ENCODE peak calls at places on chromosomes 16 and 17, in four cellular contexts. B, R, K and T are unnamed samples.
A peak's percentile ranks its signal among the peaks of the same experiment; 100 is the strongest.

GRCh38 chr16:85767569-85767968 is 16.7 kb upstream of the C16orf74 start:
- DNase-seq in B (no peak), R (no peak), K (no peak), T (no peak)

GRCh38 chr16:25570131-25570530 is 121.6 kb upstream of the HS3ST4 start:
- DNase-seq in R (no peak), K (no peak), B (no peak), T (no peak)

GRCh38 chr16:29734826-29735225 is 11.0 kb downstream of the C16orf54 start:
- DNase-seq in R (no peak), B (no peak), K (no peak), T (no peak)

GRCh38 chr16:28609631-28610594 is at the start of gene SULT1A1:
- DNase-seq in K (peak; percentile 53), B (no peak), R (peak; percentile 93), T (peak; percentile 38)

GRCh38 chr17:28957992-28958355 is 6.7 kb upstream of the PHF12 start:
- DNase-seq in K (no peak), B (no peak), R (no peak), T (peak; percentile 7)

GRCh38 chr17:8489841-8490240 is 54.2 kb downstream of the NDEL1 start:
- DNase-seq in B (no peak), R (no peak), K (no peak), T (no peak)

GRCh38 chr17:79721993-79722671 is 8.6 kb upstream of the ENPP7 start:
- DNase-seq in B (no peak), R (peak; percentile 64), K (peak; percentile 47), T (peak; percentile 31)

GRCh38 chr16:54510619-54511018 is 224.0 kb upstream of the IRX3 start:
- DNase-seq in K (no peak), R (no peak), B (no peak), T (no peak)

GRCh38 chr16:78317871-78318270 is 218.4 kb downstream of the WWOX start:
- DNase-seq in R (no peak), B (no peak), K (no peak), T (no peak)

GRCh38 chr16:70770968-70771552 is 29.9 kb downstream of the VAC14 start:
- DNase-seq in K (peak; percentile 81), R (peak; percentile 55), B (no peak), T (peak; percentile 86)

GRCh38 chr16:69123894-69124293 is 8.5 kb downstream of the CHTF8 start:
- DNase-seq in R (peak; percentile 85), K (peak; percentile 42), B (no peak), T (peak; percentile 50)

GRCh38 chr17:82890339-82890730 is 50.5 kb upstream of the ZNF750 start:
- DNase-seq in K (no peak), R (no peak), B (no peak), T (no peak)

GRCh38 chr16:85613609-85614337 is 651 bp downstream of the GSE1 start:
- DNase-seq in B (no peak), K (peak; percentile 64), R (peak; percentile 46), T (peak; percentile 76)

GRCh38 chr17:55171634-55172328 is 93.0 kb upstream of the HLF start:
- DNase-seq in K (no peak), R (no peak), B (no peak), T (no peak)

GRCh38 chr17:43591750-43592562 is 45.8 kb upstream of the ETV4 start:
- DNase-seq in B (no peak), R (no peak), K (no peak), T (no peak)

GRCh38 chr17:10790491-10791401 is 13.2 kb downstream of the TMEM238L start:
- DNase-seq in B (no peak), R (no peak), K (no peak), T (no peak)

GRCh38 chr17:73261952-73262675 is 434 bp upstream of the CPSF4L start:
- DNase-seq in B (no peak), R (peak; percentile 93), K (no peak), T (no peak)

GRCh38 chr17:52134641-52135040 is 23.9 kb downstream of the CA10 start:
- DNase-seq in R (no peak), K (no peak), B (no peak), T (no peak)

GRCh38 chr17:71792966-71793365 is 327.9 kb upstream of the SOX9 start:
- DNase-seq in R (no peak), K (no peak), B (no peak), T (no peak)

GRCh38 chr16:4306439-4307214 is 9.2 kb upstream of the GLIS2 start:
- DNase-seq in R (no peak), K (no peak), B (no peak), T (no peak)

GRCh38 chr17:1929896-1930750 is 95.0 kb downstream of the RTN4RL1 start:
- DNase-seq in K (no peak), B (no peak), R (no peak), T (no peak)

GRCh38 chr17:1934901-1935300 is 90.2 kb downstream of the RTN4RL1 start:
- DNase-seq in R (no peak), K (no peak), B (no peak), T (no peak)

GRCh38 chr17:1933875-1934715 is 91.0 kb downstream of the RTN4RL1 start:
- DNase-seq in R (no peak), K (no peak), B (no peak), T (no peak)

GRCh38 chr17:1928976-1929375 is 96.2 kb downstream of the RTN4RL1 start:
- DNase-seq in R (no peak), K (no peak), B (no peak), T (no peak)

GRCh38 chr17:1931759-1932579 is 93.2 kb downstream of the RTN4RL1 start:
- DNase-seq in K (no peak), R (peak; percentile 56), B (no peak), T (peak; percentile 73)
- TF ChIP-seq ETV6 in K (no peak), R (no peak), B (no peak), T (no peak)

DNA sequence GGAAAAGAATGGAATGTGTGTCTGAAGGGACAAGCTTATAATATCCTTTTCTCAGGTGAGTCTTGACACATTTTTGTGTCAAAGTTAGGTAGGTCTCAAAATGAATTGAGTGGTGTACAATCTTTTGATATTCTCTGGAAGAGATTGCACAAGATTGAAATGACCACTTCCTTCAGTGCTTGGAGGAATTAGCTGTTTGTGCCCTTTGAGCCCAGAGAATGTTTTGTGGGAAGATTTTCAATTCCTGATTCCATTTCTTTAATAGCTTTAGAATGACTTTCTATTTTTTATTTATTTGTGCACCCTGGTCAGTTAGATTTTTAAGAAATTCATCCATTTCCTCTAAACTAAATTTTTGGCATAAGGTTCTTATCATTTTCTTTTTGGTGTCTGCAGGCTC is 1.6 kb upstream of the CCL13 start:
- DNase-seq in R (no peak), B (no peak), K (no peak), T (no peak)
- TF ChIP-seq NR2C2 in R (no peak), B (no peak), K (no peak), T (no peak)

GRCh38 chr16:81424761-81425160 is 19.8 kb upstream of the CMIP start:
- DNase-seq in R (no peak), K (no peak), B (peak; percentile 68), T (no peak)
- TF ChIP-seq ETV6 in R (no peak), K (no peak), B (no peak), T (no peak)

GRCh38 chr16:48385272-48385953 is at the start of gene SIAH1:
- DNase-seq in R (peak; percentile 71), K (peak; percentile 91), B (no peak), T (peak; percentile 87)

GRCh38 chr16:48384305-48384981 is 770 bp downstream of the SIAH1 start:
- DNase-seq in R (peak; percentile 41), K (no peak), B (no peak), T (peak; percentile 64)

GRCh38 chr16:48383877-48384304 is 1.3 kb downstream of the SIAH1 start:
- DNase-seq in B (no peak), K (no peak), R (peak; percentile 70), T (no peak)

GRCh38 chr16:48383204-48383876 is 1.9 kb downstream of the SIAH1 start:
- DNase-seq in K (no peak), R (no peak), B (no peak), T (no peak)

GRCh38 chr16:48384982-48385271 is 286 bp downstream of the SIAH1 start:
- DNase-seq in R (no peak), B (no peak), K (peak; percentile 87), T (no peak)
- TF ChIP-seq NR2C2 in R (no peak), B (no peak), K (no peak), T (no peak)

GRCh38 chr17:40469805-40470675 is 26.8 kb downstream of the IGFBP4 start:
- DNase-seq in R (no peak), K (no peak), B (no peak), T (no peak)
- TF ChIP-seq ETV6 in R (no peak), K (no peak), B (no peak), T (no peak)